ENCODE peak calls at places on chromosomes 7 and 10, in four cellular contexts. V is foreskin fibroblast, G is right atrium auricular region, I is OCI-LY7. R is an unnamed sample.
A peak's percentile ranks its signal among the peaks of the same experiment; 100 is the strongest.

GRCh38 chr7:115097175-115097671 is 175.3 kb downstream of the MDFIC start:
- DNase-seq in V (peak; percentile 82), G (no peak), I (no peak), R (no peak)

GRCh38 chr7:73831656-73832579 is 1.1 kb downstream of the CLDN4 start:
- DNase-seq in G (no peak), I (no peak), V (peak; percentile 47), R (no peak)

GRCh38 chr10:43299579-43299978 is 32.7 kb upstream of the RASGEF1A start:
- DNase-seq in G (no peak), I (no peak), V (no peak), R (no peak)

GRCh38 chr7:82234457-82235049 is 209.0 kb downstream of the CACNA2D1 start:
- DNase-seq in V (peak; percentile 71), G (no peak), I (peak; percentile 33), R (no peak)

GRCh38 chr10:99431190-99431549 is 746 bp upstream of the GOT1 start:
- DNase-seq in G (peak; percentile 79), I (peak; percentile 38), V (peak; percentile 70), R (peak; percentile 69)

GRCh38 chr10:69160809-69161225 is 19.2 kb upstream of the SUPV3L1 start:
- DNase-seq in V (peak; percentile 18), G (no peak), I (no peak), R (no peak)

GRCh38 chr10:130045091-130045652 is 65.5 kb downstream of the C10orf143 start:
- DNase-seq in G (no peak), V (peak; percentile 48), I (no peak), R (no peak)

GRCh38 chr7:74183653-74184450 is 9.7 kb downstream of the EIF4H start:
- DNase-seq in V (no peak), I (peak; percentile 48), G (no peak), R (no peak)

GRCh38 chr10:103890194-103890658 is 27.8 kb downstream of the STN1 start:
- DNase-seq in G (no peak), V (no peak), I (no peak), R (no peak)

GRCh38 chr10:74164641-74165529 is 13.9 kb downstream of the ADK start:
- DNase-seq in I (no peak), V (peak; percentile 43), G (no peak), R (no peak)

GRCh38 chr10:127612-128432 is 7.4 kb upstream of the ZMYND11 start:
- DNase-seq in I (peak; percentile 65), V (no peak), G (no peak), R (no peak)

GRCh38 chr7:957418-958220 is 3.1 kb upstream of the ADAP1 start:
- DNase-seq in I (no peak), G (no peak), V (no peak), R (no peak)

GRCh38 chr7:6026917-6027316 is 4.3 kb upstream of the ANKRD61 start:
- DNase-seq in G (no peak), I (no peak), V (no peak), R (no peak)

GRCh38 chr7:74481458-74482324 is 28.0 kb downstream of the GTF2IRD1 start:
- DNase-seq in I (no peak), G (no peak), V (peak; percentile 13), R (no peak)

GRCh38 chr7:94394058-94394398 is 667 bp upstream of the COL1A2 start:
- DNase-seq in V (no peak), G (no peak), I (no peak), R (no peak)

GRCh38 chr10:59405235-59405634 is 42.9 kb upstream of the FAM13C start:
- DNase-seq in V (no peak), I (no peak), G (no peak), R (no peak)

GRCh38 chr10:114650266-114650665 is 7.8 kb downstream of the ABLIM1 start:
- DNase-seq in G (no peak), V (no peak), I (no peak), R (no peak)

GRCh38 chr10:109823196-109823595 is 100.1 kb downstream of the XPNPEP1 start:
- DNase-seq in V (no peak), I (no peak), G (no peak), R (no peak)

GRCh38 chr10:22682237-22683192 is 31.9 kb downstream of the PIP4K2A start:
- DNase-seq in V (peak; percentile 41), G (no peak), I (peak; percentile 6), R (no peak)

GRCh38 chr7:51265066-51265907 is 51.3 kb downstream of the COBL start:
- DNase-seq in V (no peak), I (no peak), G (no peak), R (no peak)

GRCh38 chr10:50469778-50470193 is 154.0 kb downstream of the SGMS1 start:
- DNase-seq in V (peak; percentile 23), I (no peak), G (no peak), R (no peak)

GRCh38 chr7:33724201-33724600 is 181.1 kb upstream of the BMPER start:
- DNase-seq in G (no peak), I (no peak), V (no peak), R (no peak)

GRCh38 chr7:79876769-79877362 is 257.8 kb upstream of the GNAI1 start:
- DNase-seq in V (peak; percentile 79), G (no peak), I (no peak), R (no peak)

GRCh38 chr7:52712938-52713337 is 322.5 kb upstream of the POM121L12 start:
- DNase-seq in I (no peak), V (no peak), G (no peak), R (no peak)

GRCh38 chr7:18565337-18565736 is 69.8 kb downstream of the HDAC9 start:
- DNase-seq in G (no peak), I (no peak), V (no peak), R (no peak)

GRCh38 chr7:121563177-121563576 is 167.1 kb upstream of the FAM3C start:
- DNase-seq in G (no peak), V (peak; percentile 26), I (no peak), R (no peak)

GRCh38 chr7:54699715-54700114 is 59.3 kb downstream of the SEC61G start:
- DNase-seq in I (no peak), V (no peak), G (no peak), R (no peak)

GRCh38 chr10:14093735-14094484 is 236.8 kb downstream of the FRMD4A start:
- DNase-seq in G (no peak), I (no peak), V (peak; percentile 74), R (no peak)

GRCh38 chr10:124745678-124746077 is 1.5 kb upstream of the FAM53B start:
- DNase-seq in V (peak; percentile 70), I (peak; percentile 75), G (no peak), R (no peak)
- TF ChIP-seq CTCF in V (peak; percentile 17), I (peak; percentile 80), G (peak; percentile 63), R (peak; percentile 45)

DNA sequence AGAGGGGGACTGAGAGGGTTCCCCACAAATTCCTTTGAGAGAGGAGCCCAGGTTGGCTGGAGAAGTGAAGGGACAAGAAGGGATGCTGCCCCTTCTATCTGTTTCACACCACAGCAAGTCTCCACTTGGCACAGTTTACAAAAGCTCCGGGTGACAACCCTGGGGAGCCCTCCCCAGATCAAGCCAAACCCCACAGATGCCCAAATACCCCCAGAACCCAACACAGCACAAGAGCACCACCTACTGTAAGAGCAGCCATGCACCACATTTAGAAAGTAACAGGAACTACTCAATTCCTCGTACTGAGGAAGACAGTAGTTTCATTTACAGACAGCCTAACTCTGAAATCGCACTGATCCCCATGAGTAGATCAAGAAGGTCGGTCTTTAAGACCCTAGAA is 67.8 kb upstream of the ATP6V0A4 start:
- DNase-seq in I (peak; percentile 25), G (no peak), V (no peak), R (no peak)
- TF ChIP-seq CTCF in I (peak; percentile 73), G (no peak), V (no peak), R (no peak)

GRCh38 chr10:11853468-11853867 is 30.3 kb downstream of the PROSER2 start:
- DNase-seq in V (no peak), G (no peak), I (peak; percentile 8), R (no peak)
- TF ChIP-seq CTCF in V (no peak), G (no peak), I (peak; percentile 66), R (no peak)

DNA sequence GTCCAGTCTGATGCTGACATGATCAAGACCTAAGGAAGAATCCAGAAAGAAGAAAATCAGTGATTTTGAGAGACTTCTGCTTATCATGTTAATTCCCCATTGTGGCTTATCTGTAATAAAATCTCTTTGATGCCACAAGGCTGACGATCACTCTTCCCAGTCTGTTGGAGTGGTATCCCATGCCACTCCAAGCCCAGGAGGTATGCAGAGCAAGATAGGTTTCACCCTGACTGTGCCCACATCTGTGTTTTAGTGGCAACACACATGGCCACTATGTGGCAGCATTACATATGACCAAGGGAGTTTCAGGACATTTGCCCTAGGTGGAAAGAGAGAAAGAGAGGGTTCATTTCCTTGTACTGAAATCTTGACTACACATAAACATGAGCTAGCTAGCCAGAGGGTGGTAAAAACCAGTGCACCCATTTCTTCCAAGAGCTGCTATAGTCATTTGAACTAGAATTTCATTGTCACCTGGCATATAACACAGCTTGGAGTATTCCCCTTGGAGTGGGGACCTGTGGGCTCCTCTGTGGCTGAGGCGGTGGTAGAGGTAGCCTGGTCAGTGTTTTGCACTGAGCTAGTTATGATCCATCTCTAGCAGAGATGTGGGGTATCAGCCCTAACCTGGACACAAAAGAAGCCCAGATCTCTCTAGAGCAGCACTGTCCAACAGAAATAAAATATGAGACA is 20.8 kb downstream of the LAMB4 start:
- DNase-seq in G (no peak), I (peak; percentile 15), V (no peak), R (no peak)
- TF ChIP-seq CTCF in G (peak; percentile 47), I (peak; percentile 69), V (peak; percentile 30), R (no peak)